ENCODE peak calls at places on chromosomes 11 and 22, in eight cellular contexts. One of them, this sample, is unnamed.

GRCh38 chr11:2127357-2127971 is 11.7 kb downstream of the IGF2 start:
- DNase-seq in right lobe of liver: peak; percentile 48
- DNase-seq in IMR-90: no peak
- DNase-seq in astrocyte of the cerebellum: no peak
- DNase-seq in CD4-positive, alpha-beta T cell: no peak
- DNase-seq in progenitor cell of endocrine pancreas: peak; percentile 9
- DNase-seq in brain microvascular endothelial cell: no peak
- DNase-seq in astrocyte: no peak
- DNase-seq in this sample: no peak

GRCh38 chr11:20388096-20389055 is 860 bp downstream of the PRMT3 start:
- DNase-seq in right lobe of liver: no peak
- DNase-seq in astrocyte: peak; percentile 2
- DNase-seq in astrocyte of the cerebellum: no peak
- DNase-seq in progenitor cell of endocrine pancreas: no peak
- DNase-seq in IMR-90: no peak
- DNase-seq in brain microvascular endothelial cell: no peak
- DNase-seq in CD4-positive, alpha-beta T cell: no peak
- DNase-seq in this sample: peak; percentile 35

GRCh38 chr22:34587357-34588356 is 478.3 kb upstream of the ISX start:
- DNase-seq in IMR-90: no peak
- DNase-seq in right lobe of liver: peak; percentile 78
- DNase-seq in astrocyte of the cerebellum: no peak
- DNase-seq in CD4-positive, alpha-beta T cell: no peak
- DNase-seq in astrocyte: no peak
- DNase-seq in progenitor cell of endocrine pancreas: no peak
- DNase-seq in brain microvascular endothelial cell: no peak
- DNase-seq in this sample: no peak

GRCh38 chr11:2301631-2302272 is at the start of the genes C11orf21 and TSPAN32:
- DNase-seq in CD4-positive, alpha-beta T cell: peak; percentile 56
- DNase-seq in progenitor cell of endocrine pancreas: no peak
- DNase-seq in astrocyte: peak; percentile 55
- DNase-seq in brain microvascular endothelial cell: no peak
- DNase-seq in right lobe of liver: peak; percentile 68
- DNase-seq in astrocyte of the cerebellum: no peak
- DNase-seq in IMR-90: peak; percentile 3
- DNase-seq in this sample: peak; percentile 75

GRCh38 chr11:122108192-122108799 is 7.7 kb downstream of the BLID start:
- DNase-seq in right lobe of liver: no peak
- DNase-seq in IMR-90: peak; percentile 70
- DNase-seq in CD4-positive, alpha-beta T cell: no peak
- DNase-seq in astrocyte: no peak
- DNase-seq in brain microvascular endothelial cell: peak; percentile 67
- DNase-seq in progenitor cell of endocrine pancreas: no peak
- DNase-seq in astrocyte of the cerebellum: no peak
- DNase-seq in this sample: peak; percentile 13

GRCh38 chr11:73402834-73403185 is 26.6 kb downstream of the RELT start:
- DNase-seq in brain microvascular endothelial cell: no peak
- DNase-seq in IMR-90: no peak
- DNase-seq in CD4-positive, alpha-beta T cell: no peak
- DNase-seq in right lobe of liver: peak; percentile 12
- DNase-seq in progenitor cell of endocrine pancreas: no peak
- DNase-seq in astrocyte: no peak
- DNase-seq in astrocyte of the cerebellum: no peak
- DNase-seq in this sample: peak; percentile 58

GRCh38 chr11:15258433-15259350 is 144.0 kb downstream of the INSC start:
- DNase-seq in brain microvascular endothelial cell: peak; percentile 23
- DNase-seq in right lobe of liver: no peak
- DNase-seq in IMR-90: peak; percentile 34
- DNase-seq in progenitor cell of endocrine pancreas: no peak
- DNase-seq in astrocyte of the cerebellum: peak; percentile 18
- DNase-seq in astrocyte: peak; percentile 33
- DNase-seq in CD4-positive, alpha-beta T cell: no peak
- DNase-seq in this sample: no peak

GRCh38 chr11:123145661-123146060 is 49.4 kb downstream of the CLMP start:
- DNase-seq in right lobe of liver: no peak
- DNase-seq in progenitor cell of endocrine pancreas: no peak
- DNase-seq in IMR-90: no peak
- DNase-seq in CD4-positive, alpha-beta T cell: no peak
- DNase-seq in astrocyte of the cerebellum: no peak
- DNase-seq in brain microvascular endothelial cell: no peak
- DNase-seq in astrocyte: no peak
- DNase-seq in this sample: no peak

GRCh38 chr22:37293172-37293571 is 10.9 kb downstream of the CYTH4 start:
- DNase-seq in IMR-90: no peak
- DNase-seq in brain microvascular endothelial cell: no peak
- DNase-seq in progenitor cell of endocrine pancreas: no peak
- DNase-seq in astrocyte of the cerebellum: no peak
- DNase-seq in right lobe of liver: no peak
- DNase-seq in CD4-positive, alpha-beta T cell: no peak
- DNase-seq in astrocyte: no peak
- DNase-seq in this sample: no peak

GRCh38 chr22:43401233-43401632 is 10.6 kb upstream of the MPPED1 start:
- DNase-seq in progenitor cell of endocrine pancreas: no peak
- DNase-seq in right lobe of liver: no peak
- DNase-seq in CD4-positive, alpha-beta T cell: no peak
- DNase-seq in brain microvascular endothelial cell: no peak
- DNase-seq in astrocyte of the cerebellum: no peak
- DNase-seq in IMR-90: no peak
- DNase-seq in astrocyte: no peak
- DNase-seq in this sample: no peak

GRCh38 chr11:41494716-41495115 is 35.3 kb upstream of the LRRC4C start:
- DNase-seq in brain microvascular endothelial cell: no peak
- DNase-seq in CD4-positive, alpha-beta T cell: no peak
- DNase-seq in IMR-90: no peak
- DNase-seq in right lobe of liver: no peak
- DNase-seq in astrocyte: peak; percentile 71
- DNase-seq in progenitor cell of endocrine pancreas: no peak
- DNase-seq in astrocyte of the cerebellum: no peak
- DNase-seq in this sample: no peak

GRCh38 chr22:29641781-29642355 is 38.4 kb downstream of the NF2 start:
- DNase-seq in right lobe of liver: no peak
- DNase-seq in astrocyte: no peak
- DNase-seq in IMR-90: no peak
- DNase-seq in astrocyte of the cerebellum: no peak
- DNase-seq in CD4-positive, alpha-beta T cell: no peak
- DNase-seq in brain microvascular endothelial cell: no peak
- DNase-seq in progenitor cell of endocrine pancreas: no peak
- DNase-seq in this sample: no peak

DNA sequence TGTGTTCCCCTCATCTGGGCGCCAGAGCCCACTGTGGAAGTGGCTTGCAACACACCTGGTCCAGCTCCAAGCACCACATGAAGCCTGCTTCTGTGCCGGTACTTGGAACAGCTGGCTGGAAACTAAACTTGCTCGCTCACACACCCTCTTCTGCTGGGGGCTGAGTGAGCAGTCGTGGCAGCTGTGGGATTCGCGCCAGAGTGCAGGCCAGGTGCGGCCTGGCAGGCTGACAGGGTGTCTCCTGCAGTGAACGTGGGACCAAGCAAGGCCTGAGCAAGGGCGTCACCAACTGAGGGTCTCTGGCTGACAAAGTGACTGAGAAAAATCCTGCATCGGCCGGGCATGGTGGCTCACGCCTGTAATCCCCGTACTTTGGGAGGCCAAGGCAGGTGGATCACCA is 15.2 kb downstream of the SMC1B start:
- DNase-seq in brain microvascular endothelial cell: no peak
- DNase-seq in CD4-positive, alpha-beta T cell: no peak
- DNase-seq in astrocyte of the cerebellum: no peak
- DNase-seq in right lobe of liver: no peak
- DNase-seq in IMR-90: no peak
- DNase-seq in astrocyte: no peak
- DNase-seq in progenitor cell of endocrine pancreas: no peak
- DNase-seq in this sample: no peak
- TF ChIP-seq CTCF in brain microvascular endothelial cell: no peak
- TF ChIP-seq CTCF in CD4-positive, alpha-beta T cell: no peak
- TF ChIP-seq CTCF in astrocyte of the cerebellum: no peak
- TF ChIP-seq CTCF in right lobe of liver: no peak
- TF ChIP-seq CTCF in IMR-90: no peak
- TF ChIP-seq CTCF in astrocyte: no peak
- TF ChIP-seq CTCF in progenitor cell of endocrine pancreas: no peak
- TF ChIP-seq CTCF in this sample: no peak

DNA sequence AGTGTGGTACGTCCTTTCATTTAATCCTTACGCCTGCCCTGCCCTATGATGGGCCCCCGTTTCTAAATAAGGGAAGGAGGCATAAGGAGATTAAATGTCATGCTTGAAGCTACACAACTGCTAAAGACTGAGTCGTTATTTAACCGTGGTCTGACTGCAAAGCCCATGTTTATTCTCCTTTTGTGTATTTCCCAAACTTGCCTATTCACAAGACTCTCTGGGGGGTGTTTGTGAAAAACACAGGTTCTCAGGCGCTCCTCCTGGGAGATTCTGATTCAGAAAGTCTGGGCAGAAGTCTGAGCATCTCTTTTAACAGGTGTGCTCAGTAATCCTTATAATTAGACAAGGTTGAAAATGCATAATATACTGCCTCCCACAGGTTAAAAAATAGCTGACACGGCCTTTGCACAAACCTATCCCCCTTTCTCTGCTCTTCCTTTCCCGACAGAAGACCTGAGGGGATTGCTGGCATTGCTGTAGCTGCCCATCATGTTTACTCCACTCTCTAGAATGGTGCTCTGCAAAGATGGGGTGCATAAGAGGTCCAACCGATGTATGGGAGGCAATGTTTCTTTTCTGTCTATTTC is 56.4 kb upstream of the ZBTB44 start:
- DNase-seq in astrocyte: no peak
- DNase-seq in progenitor cell of endocrine pancreas: no peak
- DNase-seq in right lobe of liver: no peak
- DNase-seq in brain microvascular endothelial cell: no peak
- DNase-seq in CD4-positive, alpha-beta T cell: no peak
- DNase-seq in IMR-90: no peak
- DNase-seq in astrocyte of the cerebellum: no peak
- DNase-seq in this sample: peak; percentile 38
- TF ChIP-seq CTCF in astrocyte: peak; percentile 10
- TF ChIP-seq CTCF in progenitor cell of endocrine pancreas: no peak
- TF ChIP-seq CTCF in right lobe of liver: peak; percentile 20
- TF ChIP-seq CTCF in brain microvascular endothelial cell: peak; percentile 28
- TF ChIP-seq CTCF in CD4-positive, alpha-beta T cell: no peak
- TF ChIP-seq CTCF in IMR-90: no peak
- TF ChIP-seq CTCF in astrocyte of the cerebellum: no peak
- TF ChIP-seq CTCF in this sample: peak; percentile 32

DNA sequence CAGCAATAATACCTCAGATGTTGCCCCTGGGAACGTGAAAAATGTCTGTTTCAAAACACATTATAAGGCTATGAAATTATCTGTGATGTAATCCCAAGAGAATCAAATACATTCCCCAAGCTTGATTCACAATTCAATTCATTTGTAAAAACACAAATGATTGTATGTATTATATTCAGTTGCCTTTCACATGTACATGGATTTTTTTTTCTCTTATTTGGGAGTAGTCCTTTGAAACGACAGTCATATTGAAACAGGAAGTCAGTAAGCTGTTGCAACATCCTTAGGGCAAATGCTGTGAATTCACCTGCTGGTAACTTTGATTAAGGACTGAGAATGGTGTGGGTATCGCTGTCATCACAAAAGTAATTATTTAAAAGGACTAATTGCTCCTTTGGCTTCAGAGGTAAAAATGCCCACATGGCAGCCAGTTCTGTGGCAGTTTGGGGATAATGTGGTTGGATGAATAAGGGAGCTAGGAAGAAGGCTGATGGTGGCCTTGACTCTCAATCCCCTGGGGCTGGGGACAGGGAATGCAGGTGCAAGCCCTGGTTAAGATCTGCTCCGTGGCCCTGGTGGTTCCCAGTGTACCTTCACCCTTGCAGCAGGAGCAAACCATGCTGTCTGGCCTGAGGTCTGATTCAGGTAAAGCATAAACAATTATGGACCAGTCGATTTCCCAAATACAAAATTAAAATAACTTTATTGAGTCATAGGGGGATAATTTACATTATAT is 13.3 kb downstream of the EHF start:
- DNase-seq in CD4-positive, alpha-beta T cell: no peak
- DNase-seq in brain microvascular endothelial cell: no peak
- DNase-seq in astrocyte of the cerebellum: no peak
- DNase-seq in astrocyte: no peak
- DNase-seq in IMR-90: peak; percentile 51
- DNase-seq in right lobe of liver: no peak
- DNase-seq in progenitor cell of endocrine pancreas: no peak
- DNase-seq in this sample: no peak
- TF ChIP-seq CTCF in CD4-positive, alpha-beta T cell: no peak
- TF ChIP-seq CTCF in brain microvascular endothelial cell: no peak
- TF ChIP-seq CTCF in astrocyte of the cerebellum: no peak
- TF ChIP-seq CTCF in astrocyte: no peak
- TF ChIP-seq CTCF in IMR-90: no peak
- TF ChIP-seq CTCF in right lobe of liver: no peak
- TF ChIP-seq CTCF in progenitor cell of endocrine pancreas: peak; percentile 6
- TF ChIP-seq CTCF in this sample: no peak

DNA sequence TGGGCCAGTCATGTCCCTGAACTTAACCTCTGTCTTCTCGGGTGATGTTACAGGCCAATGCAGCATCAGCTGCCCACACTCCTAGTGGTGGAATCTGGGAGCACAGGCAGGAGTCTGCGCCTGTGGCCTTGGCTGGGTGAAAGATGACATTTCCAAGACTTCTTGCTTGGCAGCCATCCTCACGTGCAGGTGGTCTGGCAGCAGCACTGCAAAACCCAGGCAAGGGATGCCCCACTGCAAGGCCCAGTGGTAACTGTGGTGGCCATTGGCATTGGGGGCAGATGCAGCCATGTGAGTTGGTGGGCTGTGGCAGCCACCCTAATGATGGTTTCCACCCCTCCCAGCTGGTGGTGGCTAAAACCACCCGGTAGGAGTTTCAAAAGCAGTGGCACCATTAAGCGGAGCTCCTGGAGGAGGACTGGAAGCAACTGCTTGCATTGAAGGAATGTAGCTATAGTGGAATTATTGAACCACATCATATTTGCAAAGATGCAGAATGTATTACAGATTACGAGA is 120.5 kb upstream of the TOP3B start:
- DNase-seq in astrocyte: no peak
- DNase-seq in CD4-positive, alpha-beta T cell: no peak
- DNase-seq in astrocyte of the cerebellum: no peak
- DNase-seq in progenitor cell of endocrine pancreas: no peak
- DNase-seq in IMR-90: no peak
- DNase-seq in brain microvascular endothelial cell: no peak
- DNase-seq in right lobe of liver: no peak
- DNase-seq in this sample: no peak
- TF ChIP-seq CTCF in astrocyte: peak; percentile 39
- TF ChIP-seq CTCF in CD4-positive, alpha-beta T cell: no peak
- TF ChIP-seq CTCF in astrocyte of the cerebellum: peak; percentile 54
- TF ChIP-seq CTCF in progenitor cell of endocrine pancreas: peak; percentile 61
- TF ChIP-seq CTCF in IMR-90: peak; percentile 23
- TF ChIP-seq CTCF in brain microvascular endothelial cell: peak; percentile 71
- TF ChIP-seq CTCF in right lobe of liver: no peak
- TF ChIP-seq CTCF in this sample: peak; percentile 48

DNA sequence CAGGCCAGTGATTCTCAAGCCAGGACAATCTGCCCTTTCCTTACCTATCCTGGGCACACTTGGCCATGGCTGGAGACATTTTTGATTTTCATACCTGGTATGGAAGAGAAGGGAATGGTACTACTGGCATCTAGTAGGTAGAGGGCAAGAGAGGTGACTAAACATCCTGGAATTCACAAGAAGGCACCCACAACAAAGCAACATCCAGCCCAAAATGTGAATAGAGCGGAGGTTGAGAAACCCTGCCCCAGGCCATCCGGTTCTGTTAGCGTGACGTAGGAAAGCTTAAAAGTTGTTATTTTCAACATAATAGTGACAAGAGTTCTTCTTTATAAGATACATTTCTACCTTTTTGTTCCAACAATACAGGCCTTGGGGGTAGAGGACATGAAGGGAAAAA is 114.9 kb upstream of the ALX4 start:
- DNase-seq in brain microvascular endothelial cell: no peak
- DNase-seq in astrocyte: no peak
- DNase-seq in progenitor cell of endocrine pancreas: no peak
- DNase-seq in astrocyte of the cerebellum: no peak
- DNase-seq in right lobe of liver: no peak
- DNase-seq in IMR-90: no peak
- DNase-seq in CD4-positive, alpha-beta T cell: no peak
- DNase-seq in this sample: no peak
- TF ChIP-seq CTCF in brain microvascular endothelial cell: no peak
- TF ChIP-seq CTCF in astrocyte: no peak
- TF ChIP-seq CTCF in progenitor cell of endocrine pancreas: no peak
- TF ChIP-seq CTCF in astrocyte of the cerebellum: no peak
- TF ChIP-seq CTCF in right lobe of liver: no peak
- TF ChIP-seq CTCF in IMR-90: no peak
- TF ChIP-seq CTCF in CD4-positive, alpha-beta T cell: no peak
- TF ChIP-seq CTCF in this sample: no peak

This sample was measured in GM13977.